ENCODE peak calls at places on chromosomes 4 and X, in nine cellular contexts. X is RKO; E is brain microvascular endothelial cell; J is NCI-H146; H is stimulated activated CD8-positive, alpha-beta memory T cell treated with anti-CD3 and anti-CD28 coated beads, Interleukin-4, amount 100 ng/mL, for 4 hours; K is AG20443; O is NCI-H460; Q is hepatocyte; V is left colon. D is an unnamed sample.

GRCh38 chr4:88158360-88159136 is at the start of gene ABCG2:
- DNase-seq in E (peak; percentile 18), Q (peak; percentile 62), J (no peak), O (peak; percentile 30), K (peak; percentile 42), V (peak; percentile 36), X (peak; percentile 72), H (peak; percentile 9), D (peak; percentile 47)

GRCh38 chrX:47572773-47573333 is 9.4 kb upstream of the TIMP1 start:
- DNase-seq in J (no peak), Q (no peak), O (no peak), K (no peak), V (no peak), X (no peak), H (no peak), E (no peak), D (no peak)

GRCh38 chr4:56701644-56702043 is 20.5 kb upstream of the HOPX start:
- DNase-seq in J (no peak), E (no peak), V (no peak), K (no peak), Q (no peak), O (no peak), H (no peak), X (no peak), D (no peak)

GRCh38 chrX:121851033-121851432 is 803.6 kb downstream of the GLUD2 start:
- DNase-seq in V (no peak), O (peak; percentile 8), J (no peak), H (no peak), X (peak; percentile 0), E (peak; percentile 2), K (no peak), Q (no peak), D (no peak)

GRCh38 chrX:136525738-136526606 is 6.0 kb upstream of the VGLL1 start:
- DNase-seq in E (peak; percentile 83), X (peak; percentile 49), O (no peak), J (no peak), V (peak; percentile 72), Q (peak; percentile 59), H (no peak), K (peak; percentile 70), D (peak; percentile 82)

GRCh38 chr4:38857354-38858096 is 908 bp upstream of the TLR6 start:
- DNase-seq in V (no peak), H (no peak), Q (peak; percentile 46), K (peak; percentile 75), J (no peak), O (peak; percentile 87), E (peak; percentile 92), X (peak; percentile 95), D (peak; percentile 84)

GRCh38 chrX:38151426-38151825 is 69.2 kb downstream of the SRPX start:
- DNase-seq in V (no peak), J (no peak), K (peak; percentile 25), X (no peak), E (peak; percentile 23), O (no peak), H (no peak), Q (no peak), D (peak; percentile 78)

GRCh38 chrX:66638591-66639500 is at the start of gene EDA2R:
- DNase-seq in E (peak; percentile 77), J (no peak), Q (peak; percentile 64), K (peak; percentile 57), H (no peak), V (no peak), X (no peak), O (peak; percentile 96), D (peak; percentile 83)

GRCh38 chr4:175871774-175872405 is 59.8 kb upstream of the GPM6A start:
- DNase-seq in J (no peak), O (no peak), K (no peak), X (no peak), V (no peak), H (no peak), E (no peak), Q (no peak), D (no peak)

GRCh38 chr4:167052631-167053085 is 181.6 kb downstream of the SPOCK3 start:
- DNase-seq in O (no peak), Q (no peak), X (no peak), H (no peak), E (no peak), K (no peak), J (no peak), V (no peak), D (no peak)

GRCh38 chr4:186651624-186652023 is 72.0 kb downstream of the FAT1 start:
- DNase-seq in E (peak; percentile 72), J (no peak), K (no peak), O (no peak), X (no peak), V (no peak), H (no peak), Q (peak; percentile 60), D (no peak)

GRCh38 chrX:154123241-154124219 is 20.5 kb upstream of the OPN1LW start:
- DNase-seq in V (peak; percentile 58), K (no peak), J (no peak), H (no peak), O (peak; percentile 24), E (peak; percentile 7), X (no peak), Q (peak; percentile 26), D (no peak)

GRCh38 chr4:2689825-2690700 is 66.1 kb downstream of the TNIP2 start:
- DNase-seq in H (peak; percentile 35), O (no peak), J (no peak), E (peak; percentile 29), K (no peak), V (no peak), X (no peak), Q (no peak), D (no peak)

GRCh38 chr4:141890279-141890678 is 253.9 kb downstream of the IL15 start:
- DNase-seq in J (no peak), V (no peak), X (no peak), H (no peak), K (no peak), E (peak; percentile 18), Q (no peak), O (no peak), D (no peak)